ENCODE peak calls at places on chromosomes 12 and 14, in four cellular contexts. Q is GM12878, R is K562, Y is HepG2. B is an unnamed sample.

GRCh38 chr14:52269100-52269499 is 1.6 kb downstream of the PTGDR start:
- DNase-seq in Q (no peak), R (no peak), Y (no peak), B (no peak)

GRCh38 chr14:52922656-52923055 is 28.2 kb downstream of the FERMT2 start:
- DNase-seq in Q (no peak), R (no peak), Y (no peak), B (no peak)

GRCh38 chr12:71029302-71029701 is 108.8 kb upstream of the PTPRR start:
- DNase-seq in Q (no peak), R (no peak), Y (no peak), B (no peak)

GRCh38 chr14:44960146-44960545 is 1.6 kb downstream of the KLHL28 start:
- DNase-seq in Q (no peak), R (no peak), Y (no peak), B (no peak)

GRCh38 chr12:19971881-19972280 is 396.5 kb upstream of the PDE3A start:
- DNase-seq in Q (no peak), R (no peak), Y (no peak), B (no peak)

GRCh38 chr12:115895247-115895646 is 382.2 kb downstream of the MED13L start:
- DNase-seq in Q (no peak), R (peak; percentile 50), Y (no peak), B (peak; percentile 37)

GRCh38 chr12:47736216-47736615 is 10.9 kb upstream of the ENDOU start:
- DNase-seq in Q (no peak), R (no peak), Y (no peak), B (no peak)

GRCh38 chr12:4011597-4011996 is 138.4 kb upstream of the PARP11 start:
- DNase-seq in Q (no peak), R (no peak), Y (peak; percentile 98), B (peak; percentile 49)

GRCh38 chr12:50390284-50390683 is 6.1 kb downstream of the FAM186A start:
- DNase-seq in Q (no peak), R (no peak), Y (peak; percentile 61), B (peak; percentile 35)

GRCh38 chr14:87901196-87901595 is 91.8 kb downstream of the GALC start:
- DNase-seq in Q (no peak), R (no peak), Y (no peak), B (no peak)

GRCh38 chr12:63045020-63045860 is 105.8 kb downstream of the AVPR1A start:
- DNase-seq in Q (no peak), R (no peak), Y (no peak), B (no peak)

GRCh38 chr14:85529803-85530574 is at the start of gene FLRT2:
- DNase-seq in Q (no peak), R (no peak), Y (no peak), B (peak; percentile 64)
- TF ChIP-seq POLR2AphosphoS2 in Q (no peak), R (no peak), Y (no peak), B (no peak)

GRCh38 chr14:90319634-90320541 is 11.9 kb downstream of the NRDE2 start:
- DNase-seq in Q (no peak), R (no peak), Y (no peak), B (no peak)

GRCh38 chr14:90318016-90318415 is 13.7 kb downstream of the NRDE2 start:
- DNase-seq in Q (no peak), R (no peak), Y (no peak), B (no peak)

GRCh38 chr14:90319173-90319572 is 12.6 kb downstream of the NRDE2 start:
- DNase-seq in Q (no peak), R (no peak), Y (no peak), B (no peak)
- TF ChIP-seq POLR2AphosphoS2 in Q (no peak), R (no peak), Y (no peak), B (no peak)

DNA sequence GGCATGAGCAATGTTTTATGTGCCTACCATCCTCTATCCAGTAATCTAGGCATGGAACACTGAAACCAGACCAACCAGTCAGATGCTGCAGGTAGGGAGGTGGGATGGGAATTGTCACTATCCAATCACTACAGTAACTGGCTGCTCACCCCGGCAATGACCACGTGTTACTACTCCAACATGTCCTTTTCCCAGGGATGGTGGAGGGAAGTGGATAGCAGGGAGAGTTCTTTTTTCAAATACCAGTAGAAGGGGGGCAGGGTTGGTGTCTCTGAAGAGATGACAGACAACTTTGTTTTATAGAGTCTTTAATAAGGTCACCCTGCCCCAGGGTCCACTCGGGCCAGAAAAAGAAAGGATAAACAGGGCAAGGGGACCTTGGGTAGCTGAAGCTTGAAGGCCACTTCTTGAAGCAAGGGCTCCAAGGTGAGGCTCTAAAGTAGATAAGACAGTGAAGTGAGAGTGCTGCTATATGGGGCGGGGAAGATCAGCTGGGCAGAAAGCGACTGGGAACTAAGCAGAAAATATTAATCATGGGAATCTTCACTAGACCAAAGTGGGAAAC is 14.7 kb upstream of the CDH24 start:
- DNase-seq in Q (no peak), R (no peak), Y (no peak), B (no peak)
- TF ChIP-seq POLR2AphosphoS2 in Q (no peak), R (no peak), Y (no peak), B (no peak)

GRCh38 chr14:101001311-101002069 is 98.0 kb upstream of the RTL1 start:
- DNase-seq in Q (no peak), R (no peak), Y (no peak), B (no peak)
- TF ChIP-seq POLR2AphosphoS2 in Q (no peak), R (no peak), Y (no peak), B (no peak)

GRCh38 chr14:103019236-103019635 is 38.1 kb downstream of the CDC42BPB start:
- DNase-seq in Q (no peak), R (no peak), Y (no peak), B (no peak)

GRCh38 chr14:103022669-103023044 is 34.7 kb downstream of the CDC42BPB start:
- DNase-seq in Q (no peak), R (peak; percentile 26), Y (no peak), B (no peak)

GRCh38 chr14:103020271-103020910 is 37.0 kb downstream of the CDC42BPB start:
- DNase-seq in Q (no peak), R (no peak), Y (no peak), B (no peak)

GRCh38 chr14:103021817-103022668 is 35.3 kb downstream of the CDC42BPB start:
- DNase-seq in Q (no peak), R (no peak), Y (no peak), B (no peak)

DNA sequence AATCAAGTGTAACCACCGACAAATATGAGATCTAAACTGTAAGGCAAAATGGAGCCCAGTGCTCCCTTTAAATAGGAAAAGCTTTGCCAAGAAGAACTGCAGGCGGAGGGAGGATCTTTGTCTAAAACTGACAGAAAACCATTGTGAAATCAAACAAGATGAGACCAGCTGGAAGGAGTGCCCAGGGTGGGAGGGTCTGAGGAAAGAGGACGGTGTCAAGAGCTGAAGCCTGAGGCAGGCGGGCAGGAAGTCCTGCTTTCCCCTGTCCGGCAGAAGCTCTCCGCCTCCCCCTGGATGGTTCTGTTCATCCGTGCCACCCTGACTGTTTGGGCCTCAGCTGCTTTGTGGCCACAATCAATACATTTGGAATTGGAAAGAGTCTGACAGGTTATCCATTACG is 37.5 kb downstream of the CDC42BPB start:
- DNase-seq in Q (no peak), R (no peak), Y (no peak), B (no peak)
- TF ChIP-seq POLR2AphosphoS2 in Q (no peak), R (no peak), Y (no peak), B (no peak)

GRCh38 chr14:32313977-32314376 is 15.1 kb upstream of the AKAP6 start:
- DNase-seq in Q (no peak), R (no peak), Y (no peak), B (no peak)
- TF ChIP-seq POLR2AphosphoS2 in Q (no peak), R (no peak), Y (no peak), B (no peak)

GRCh38 chr12:90080616-90081015 is 372.0 kb upstream of the ATP2B1 start:
- DNase-seq in Q (no peak), R (no peak), Y (no peak), B (no peak)

GRCh38 chr12:90084018-90084417 is 375.4 kb upstream of the ATP2B1 start:
- DNase-seq in Q (no peak), R (no peak), Y (no peak), B (peak; percentile 32)

GRCh38 chr12:90090929-90091651 is 382.5 kb upstream of the ATP2B1 start:
- DNase-seq in Q (no peak), R (no peak), Y (no peak), B (peak; percentile 97)

GRCh38 chr12:90086281-90086680 is 377.6 kb upstream of the ATP2B1 start:
- DNase-seq in Q (no peak), R (no peak), Y (no peak), B (no peak)

GRCh38 chr12:90085491-90086274 is 377.0 kb upstream of the ATP2B1 start:
- DNase-seq in Q (no peak), R (no peak), Y (no peak), B (no peak)
- TF ChIP-seq POLR2AphosphoS2 in Q (no peak), R (no peak), Y (no peak), B (no peak)

DNA sequence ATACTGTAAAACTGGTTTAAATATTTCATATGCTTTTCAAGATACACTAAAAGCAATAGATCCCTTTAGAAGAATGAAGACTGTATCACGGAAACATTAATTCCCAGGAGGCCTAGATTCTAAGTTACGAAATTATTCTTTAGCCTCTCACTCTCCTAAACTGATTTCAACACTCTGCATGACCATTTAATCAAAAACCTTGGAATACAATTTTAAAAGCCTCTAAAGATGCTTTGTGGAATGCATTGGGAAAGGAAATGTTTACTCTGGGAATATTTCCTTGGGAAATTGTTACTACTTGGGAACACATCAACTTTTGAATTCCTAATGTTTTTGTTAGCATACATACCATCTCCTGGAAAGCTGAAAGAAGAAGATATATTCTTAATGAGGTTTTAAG is 255.7 kb upstream of the FAR2 start:
- DNase-seq in Q (no peak), R (no peak), Y (no peak), B (no peak)
- TF ChIP-seq POLR2AphosphoS2 in Q (no peak), R (no peak), Y (no peak), B (no peak)

DNA sequence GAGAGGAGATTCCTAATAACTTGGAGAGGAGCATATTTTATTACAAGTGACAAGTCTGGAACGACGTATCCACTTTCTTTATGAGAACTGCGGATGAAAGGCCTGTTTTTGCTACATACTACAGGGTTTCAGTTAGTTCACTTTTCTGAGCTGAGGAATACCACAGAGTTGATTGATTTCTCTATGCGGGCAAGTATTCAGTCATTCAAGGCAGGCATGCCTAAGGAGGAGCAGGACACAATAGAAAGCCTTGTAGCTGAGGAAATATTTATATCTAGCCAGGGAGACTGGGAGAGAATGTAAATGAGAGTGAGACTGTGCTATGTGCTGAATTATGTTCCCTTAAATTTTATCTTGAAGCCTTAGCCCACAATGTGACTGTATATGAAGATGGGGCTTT is 458.9 kb upstream of the ATP2B1 start:
- DNase-seq in Q (no peak), R (no peak), Y (no peak), B (no peak)
- TF ChIP-seq POLR2AphosphoS2 in Q (no peak), R (no peak), Y (no peak), B (no peak)

DNA sequence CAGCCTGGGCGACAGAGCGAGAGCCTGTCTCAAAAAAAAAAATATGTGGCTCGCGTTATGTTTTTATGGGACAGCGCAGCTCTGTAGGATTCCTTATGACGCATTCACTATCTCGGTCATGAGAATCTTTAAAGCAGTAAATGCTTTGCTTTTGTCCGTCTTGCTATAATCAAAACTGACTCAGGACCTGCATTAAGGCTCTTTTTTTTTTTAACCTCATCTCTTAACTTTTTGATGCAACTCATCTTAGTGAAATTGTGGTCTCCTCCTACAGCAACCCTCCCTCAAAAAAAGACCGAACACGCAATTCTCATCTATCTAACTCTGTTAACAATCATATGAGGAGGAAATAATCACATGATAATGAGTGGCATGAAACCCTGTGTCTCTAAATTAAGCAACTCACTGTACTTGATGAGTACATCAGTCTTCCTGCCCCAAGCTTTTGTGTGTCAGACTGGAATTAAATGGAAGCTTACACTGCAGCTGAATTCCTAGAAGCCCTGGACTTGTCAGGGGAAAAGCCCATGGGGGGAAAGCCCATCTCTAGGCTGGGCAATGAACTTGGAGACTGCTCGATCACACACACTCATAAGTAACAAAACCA is 4.3 kb downstream of the P2RX4 start:
- DNase-seq in Q (no peak), R (no peak), Y (no peak), B (no peak)
- TF ChIP-seq POLR2AphosphoS2 in Q (no peak), R (no peak), Y (no peak), B (no peak)

B was measured in A549.